ENCODE peak calls at places on chromosomes 11 and 22, in nine cellular contexts. G is NCI-H1105, Z is iPS DF 19.7, I is WTC11, V is activated T-cell treated with anti-CD3 and anti-CD28 coated beads for 1 hour, R is H9, H is RWPE1, P is Right ventricle myocardium superior, M is kidney glomerular epithelial cell. L is an unnamed sample.
A peak's percentile ranks its signal among the peaks of the same experiment; 100 is the strongest.

GRCh38 chr22:44919691-44920090 is 90.1 kb downstream of the PHF21B start:
- DNase-seq in G (no peak), Z (no peak), I (no peak), V (no peak), R (no peak), H (no peak), P (peak; percentile 20), M (no peak), L (no peak)

GRCh38 chr11:5604896-5605295 is 8.5 kb downstream of the TRIM6 start:
- DNase-seq in G (no peak), Z (no peak), I (no peak), V (no peak), R (no peak), H (no peak), P (no peak), M (no peak), L (no peak)

GRCh38 chr11:95363189-95363588 is 132.2 kb upstream of the SESN3 start:
- DNase-seq in G (no peak), Z (no peak), I (no peak), V (no peak), R (no peak), H (no peak), P (no peak), M (no peak), L (no peak)

GRCh38 chr22:43118953-43119458 is 8.5 kb downstream of the BIK start:
- DNase-seq in G (no peak), Z (no peak), I (no peak), V (no peak), R (no peak), H (no peak), P (no peak), M (no peak), L (no peak)

GRCh38 chr11:94525933-94526332 is 13.7 kb downstream of the C11orf97 start:
- DNase-seq in G (no peak), Z (no peak), I (no peak), V (no peak), R (no peak), H (no peak), P (peak; percentile 82), M (peak; percentile 71), L (peak; percentile 67)

GRCh38 chr11:87878373-87878779 is 296.9 kb downstream of the RAB38 start:
- DNase-seq in G (peak; percentile 36), Z (peak; percentile 9), I (no peak), V (no peak), R (no peak), H (peak; percentile 23), P (no peak), M (peak; percentile 33), L (no peak)

GRCh38 chr22:47155131-47155885 is 392.9 kb downstream of the TBC1D22A start:
- DNase-seq in G (no peak), Z (no peak), I (no peak), V (no peak), R (no peak), H (no peak), P (no peak), M (no peak), L (no peak)

GRCh38 chr11:115503083-115503885 is 931 bp downstream of the CADM1 start:
- DNase-seq in G (peak; percentile 63), Z (no peak), I (peak; percentile 59), V (no peak), R (peak; percentile 63), H (no peak), P (peak; percentile 78), M (peak; percentile 23), L (peak; percentile 48)

GRCh38 chr22:23202812-23203451 is 22.6 kb downstream of the BCR start:
- DNase-seq in G (no peak), Z (no peak), I (no peak), V (no peak), R (no peak), H (no peak), P (no peak), M (no peak), L (no peak)

GRCh38 chr11:70064011-70064725 is 13.9 kb upstream of the ANO1 start:
- DNase-seq in G (no peak), Z (no peak), I (no peak), V (no peak), R (peak; percentile 19), H (no peak), P (no peak), M (no peak), L (no peak)

GRCh38 chr11:115453158-115453557 is 51.1 kb downstream of the CADM1 start:
- DNase-seq in G (no peak), Z (no peak), I (no peak), V (no peak), R (no peak), H (no peak), P (no peak), M (no peak), L (no peak)

GRCh38 chr11:22566293-22566692 is 59.3 kb downstream of the FANCF start:
- DNase-seq in G (no peak), Z (no peak), I (peak; percentile 38), V (no peak), R (peak; percentile 78), H (no peak), P (no peak), M (no peak), L (no peak)

GRCh38 chr11:15289718-15290117 is 175.0 kb downstream of the INSC start:
- DNase-seq in G (no peak), Z (no peak), I (no peak), V (no peak), R (no peak), H (no peak), P (no peak), M (no peak), L (no peak)

GRCh38 chr11:120336641-120337132 is 474 bp downstream of the ARHGEF12 start:
- DNase-seq in G (peak; percentile 49), Z (no peak), I (peak; percentile 59), V (no peak), R (no peak), H (no peak), P (peak; percentile 69), M (no peak), L (no peak)

GRCh38 chr11:15106201-15106965 is 8.3 kb upstream of the INSC start:
- DNase-seq in G (no peak), Z (no peak), I (no peak), V (no peak), R (no peak), H (peak; percentile 63), P (no peak), M (peak; percentile 27), L (no peak)

GRCh38 chr22:39592104-39593060 is 21.8 kb downstream of the CACNA1I start:
- DNase-seq in G (no peak), Z (no peak), I (no peak), V (no peak), R (no peak), H (peak; percentile 52), P (no peak), M (peak; percentile 84), L (peak; percentile 65)

GRCh38 chr11:10539339-10539738 is 1.6 kb downstream of the RNF141 start:
- DNase-seq in G (no peak), Z (no peak), I (no peak), V (no peak), R (no peak), H (no peak), P (no peak), M (no peak), L (no peak)

GRCh38 chr11:7165911-7166310 is 77.1 kb downstream of the RBMXL2 start:
- DNase-seq in G (peak; percentile 13), Z (no peak), I (no peak), V (no peak), R (no peak), H (no peak), P (no peak), M (no peak), L (no peak)

GRCh38 chr11:108693852-108694251 is 29.0 kb downstream of the DDX10 start:
- DNase-seq in G (no peak), Z (no peak), I (no peak), V (no peak), R (no peak), H (peak; percentile 27), P (no peak), M (no peak), L (no peak)

GRCh38 chr11:117823294-117823940 is 1.1 kb downstream of the FXYD2 start:
- DNase-seq in G (no peak), Z (no peak), I (peak; percentile 15), V (no peak), R (no peak), H (no peak), P (no peak), M (no peak), L (no peak)

GRCh38 chr11:326842-327580 is 6.4 kb upstream of the IFITM3 start:
- DNase-seq in G (no peak), Z (no peak), I (no peak), V (peak; percentile 48), R (no peak), H (no peak), P (peak; percentile 94), M (no peak), L (no peak)

GRCh38 chr11:12680246-12680939 is 6.2 kb downstream of the TEAD1 start:
- DNase-seq in G (peak; percentile 95), Z (peak; percentile 80), I (peak; percentile 91), V (no peak), R (peak; percentile 96), H (peak; percentile 63), P (peak; percentile 93), M (peak; percentile 60), L (peak; percentile 88)

GRCh38 chr11:130653838-130654601 is 205.6 kb downstream of the ADAMTS15 start:
- DNase-seq in G (no peak), Z (no peak), I (no peak), V (no peak), R (no peak), H (no peak), P (peak; percentile 92), M (peak; percentile 80), L (peak; percentile 83)

GRCh38 chr11:418343-419247 is 3.8 kb upstream of the SIGIRR start:
- DNase-seq in G (no peak), Z (no peak), I (no peak), V (no peak), R (no peak), H (no peak), P (peak; percentile 42), M (no peak), L (no peak)

GRCh38 chr11:130070109-130070828 is 575 bp downstream of the APLP2 start:
- DNase-seq in G (peak; percentile 55), Z (no peak), I (peak; percentile 43), V (peak; percentile 30), R (peak; percentile 41), H (peak; percentile 29), P (peak; percentile 61), M (no peak), L (no peak)

GRCh38 chr22:35352214-35353111 is 28.4 kb upstream of the HMOX1 start:
- DNase-seq in G (no peak), Z (no peak), I (peak; percentile 67), V (peak; percentile 17), R (peak; percentile 74), H (no peak), P (peak; percentile 84), M (no peak), L (no peak)

GRCh38 chr22:20885557-20886323 is 26.9 kb downstream of the SNAP29 start:
- DNase-seq in G (peak; percentile 2), Z (peak; percentile 52), I (peak; percentile 89), V (peak; percentile 5), R (peak; percentile 91), H (peak; percentile 61), P (peak; percentile 85), M (peak; percentile 63), L (peak; percentile 59)

GRCh38 chr11:127859941-127860354 is 727.4 kb downstream of the ETS1 start:
- DNase-seq in G (no peak), Z (no peak), I (no peak), V (no peak), R (no peak), H (no peak), P (no peak), M (no peak), L (no peak)

GRCh38 chr22:36352775-36353507 is 34.8 kb downstream of the MYH9 start:
- DNase-seq in G (no peak), Z (no peak), I (no peak), V (no peak), R (no peak), H (no peak), P (peak; percentile 79), M (no peak), L (no peak)

GRCh38 chr22:38136607-38137006 is 26.1 kb upstream of the BAIAP2L2 start:
- DNase-seq in G (no peak), Z (no peak), I (no peak), V (no peak), R (no peak), H (no peak), P (no peak), M (no peak), L (no peak)

GRCh38 chr11:34640050-34640971 is 19.4 kb downstream of the EHF start:
- DNase-seq in G (no peak), Z (no peak), I (peak; percentile 13), V (no peak), R (peak; percentile 34), H (peak; percentile 65), P (no peak), M (peak; percentile 21), L (peak; percentile 76)

L was measured in breast epithelium.